ENCODE peak calls at places on chromosomes 13 and 19, in nine cellular contexts. C is spleen, V is upper lobe of right lung, X is endodermal cell, T is PC-3, E is choroid plexus epithelial cell, K is retinal pigment epithelial cell, O is BE2C, W is IMR-90. L is an unnamed sample.

GRCh38 chr13:74009100-74009668 is 125.0 kb downstream of the KLF12 start:
- DNase-seq in C (no peak), V (no peak), X (no peak), T (no peak), E (no peak), K (no peak), O (no peak), W (no peak), L (no peak)

GRCh38 chr13:20969182-20969581 is 66.6 kb upstream of the XPO4 start:
- DNase-seq in C (no peak), V (no peak), X (no peak), T (peak), E (peak), K (no peak), O (no peak), W (peak), L (peak)

GRCh38 chr13:73922728-73923393 is 211.3 kb downstream of the KLF12 start:
- DNase-seq in C (no peak), V (no peak), X (no peak), T (peak), E (no peak), K (no peak), O (peak), W (peak), L (no peak)

GRCh38 chr13:74361274-74361673 is 227.1 kb upstream of the KLF12 start:
- DNase-seq in C (no peak), V (no peak), X (no peak), T (no peak), E (no peak), K (no peak), O (no peak), W (no peak), L (no peak)

GRCh38 chr19:35468637-35469036 is 20.6 kb downstream of the FFAR2 start:
- DNase-seq in C (peak), V (peak), X (peak), T (peak), E (peak), K (no peak), O (peak), W (no peak), L (peak)

GRCh38 chr19:21604941-21605548 is 99.6 kb downstream of the ZNF429 start:
- DNase-seq in C (no peak), V (no peak), X (no peak), T (no peak), E (no peak), K (peak), O (no peak), W (no peak), L (peak)

GRCh38 chr19:14694867-14695266 is 5.0 kb downstream of the ZNF333 start:
- DNase-seq in C (no peak), V (no peak), X (no peak), T (no peak), E (no peak), K (no peak), O (no peak), W (no peak), L (no peak)

GRCh38 chr13:32261567-32261966 is 53.6 kb downstream of the ZAR1L start:
- DNase-seq in C (no peak), V (no peak), X (no peak), T (peak), E (peak), K (peak), O (peak), W (peak), L (peak)

GRCh38 chr19:35045667-35046300 is 4.3 kb downstream of the HPN start:
- DNase-seq in C (no peak), V (no peak), X (peak), T (peak), E (peak), K (no peak), O (no peak), W (peak), L (peak)

GRCh38 chr13:101473458-101473857 is 21.0 kb downstream of the ITGBL1 start:
- DNase-seq in C (no peak), V (no peak), X (no peak), T (peak), E (peak), K (peak), O (no peak), W (peak), L (peak)

GRCh38 chr13:60398949-60399589 is 2.0 kb downstream of the TDRD3 start:
- DNase-seq in C (no peak), V (no peak), X (no peak), T (no peak), E (peak), K (peak), O (no peak), W (peak), L (no peak)

GRCh38 chr13:35882722-35883497 is 248.3 kb downstream of the DCLK1 start:
- DNase-seq in C (no peak), V (no peak), X (peak), T (peak), E (peak), K (no peak), O (no peak), W (peak), L (no peak)

GRCh38 chr19:33953023-33953422 is 156.4 kb downstream of the KCTD15 start:
- DNase-seq in C (no peak), V (no peak), X (peak), T (no peak), E (peak), K (no peak), O (no peak), W (no peak), L (no peak)

GRCh38 chr19:4032436-4032835 is 24.9 kb downstream of the PIAS4 start:
- DNase-seq in C (no peak), V (peak), X (no peak), T (no peak), E (no peak), K (no peak), O (peak), W (no peak), L (no peak)

GRCh38 chr13:52879950-52880650 is 31.7 kb upstream of the PCDH8 start:
- DNase-seq in C (no peak), V (no peak), X (peak), T (no peak), E (no peak), K (no peak), O (no peak), W (no peak), L (no peak)

GRCh38 chr13:36345438-36346221 is 564 bp downstream of the SPART start:
- DNase-seq in C (peak), V (peak), X (peak), T (no peak), E (peak), K (peak), O (peak), W (peak), L (peak)

GRCh38 chr19:3404324-3405260 is 38.2 kb downstream of the NFIC start:
- DNase-seq in C (peak), V (peak), X (peak), T (no peak), E (peak), K (no peak), O (no peak), W (peak), L (peak)

GRCh38 chr13:66915596-66916185 is 314.4 kb downstream of the PCDH9 start:
- DNase-seq in C (no peak), V (no peak), X (no peak), T (peak), E (peak), K (no peak), O (no peak), W (peak), L (peak)

GRCh38 chr13:75693227-75693626 is 57.1 kb downstream of the LMO7 start:
- DNase-seq in C (no peak), V (no peak), X (no peak), T (no peak), E (no peak), K (no peak), O (no peak), W (no peak), L (no peak)

GRCh38 chr19:46919324-46919723 is 58.5 kb downstream of the ARHGAP35 start:
- DNase-seq in C (no peak), V (no peak), X (no peak), T (peak), E (peak), K (no peak), O (no peak), W (peak), L (peak)

GRCh38 chr13:81487151-81487550 is 1146.2 kb upstream of the SPRY2 start:
- DNase-seq in C (no peak), V (no peak), X (peak), T (peak), E (peak), K (peak), O (peak), W (no peak), L (peak)

GRCh38 chr13:43405457-43405856 is 381.3 kb downstream of the ENOX1 start:
- DNase-seq in C (no peak), V (no peak), X (no peak), T (peak), E (peak), K (no peak), O (no peak), W (peak), L (peak)

GRCh38 chr19:17306285-17306714 is 628 bp downstream of the MRPL34 start:
- DNase-seq in C (no peak), V (no peak), X (no peak), T (peak), E (no peak), K (no peak), O (no peak), W (no peak), L (no peak)

GRCh38 chr19:5319516-5319915 is 21.1 kb downstream of the PTPRS start:
- DNase-seq in C (no peak), V (no peak), X (no peak), T (no peak), E (no peak), K (no peak), O (no peak), W (no peak), L (no peak)

GRCh38 chr13:77874406-77874805 is 44.2 kb downstream of the EDNRB start:
- DNase-seq in C (no peak), V (no peak), X (no peak), T (peak), E (peak), K (peak), O (no peak), W (peak), L (no peak)

GRCh38 chr19:7614859-7615741 is 14.2 kb downstream of the XAB2 start:
- DNase-seq in C (no peak), V (peak), X (no peak), T (no peak), E (no peak), K (no peak), O (no peak), W (no peak), L (no peak)

GRCh38 chr19:38003427-38004099 is 96.6 kb downstream of the SIPA1L3 start:
- DNase-seq in C (peak), V (peak), X (peak), T (peak), E (peak), K (no peak), O (peak), W (peak), L (peak)

GRCh38 chr13:24396821-24397220 is 87.4 kb downstream of the C1QTNF9 start:
- DNase-seq in C (no peak), V (no peak), X (no peak), T (no peak), E (no peak), K (no peak), O (no peak), W (no peak), L (no peak)

GRCh38 chr19:16436780-16437179 is 35.0 kb downstream of the EPS15L1 start:
- DNase-seq in C (no peak), V (no peak), X (no peak), T (no peak), E (peak), K (no peak), O (no peak), W (no peak), L (no peak)

GRCh38 chr13:29439601-29440381 is 155.7 kb downstream of the SLC7A1 start:
- DNase-seq in C (no peak), V (no peak), X (no peak), T (no peak), E (peak), K (no peak), O (no peak), W (no peak), L (peak)

DNA sequence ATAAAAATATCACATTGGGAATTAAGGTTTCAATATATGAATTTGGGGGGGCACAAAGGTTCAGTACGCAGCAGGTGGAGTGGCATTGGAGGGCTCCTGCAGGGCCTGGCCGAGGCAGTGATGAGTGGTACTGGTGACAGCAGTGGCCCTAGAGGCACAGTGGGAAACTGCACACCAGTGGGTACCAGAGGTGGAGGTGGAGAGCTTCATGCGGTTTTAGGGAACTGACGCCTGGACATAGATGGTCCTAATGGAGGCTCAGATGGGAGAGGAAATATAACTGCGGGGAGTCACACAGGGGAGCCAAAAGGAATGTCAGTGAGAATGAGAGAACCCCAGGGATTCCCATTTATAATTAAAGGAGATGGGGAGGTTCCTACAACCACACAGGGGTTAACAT is 156.2 kb downstream of the COG6 start:
- DNase-seq in C (no peak), V (no peak), X (no peak), T (no peak), E (no peak), K (no peak), O (no peak), W (no peak), L (no peak)
- TF ChIP-seq CTCF in C (no peak), V (no peak), X (peak), T (peak), E (no peak), K (no peak), O (peak), W (no peak), L (no peak)

DNA sequence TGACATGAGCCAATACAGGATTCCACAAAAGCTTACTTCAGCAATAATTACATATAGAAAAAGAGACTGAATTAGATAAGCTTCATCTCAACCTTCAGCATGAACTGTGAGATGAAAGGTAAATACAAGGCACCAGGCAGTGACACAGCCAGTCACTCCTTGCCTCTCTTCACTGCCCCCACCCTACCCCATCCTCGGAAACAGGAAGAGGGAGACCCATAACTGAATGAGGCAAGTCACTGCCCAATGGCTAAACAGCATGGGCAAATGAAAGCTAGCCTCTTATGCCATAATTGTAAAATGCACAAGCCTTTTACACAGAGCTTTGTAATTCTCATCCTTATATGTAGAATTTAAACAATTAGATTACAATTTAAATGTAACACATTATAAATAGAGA is 1.7 kb downstream of the ZNF160 start:
- DNase-seq in C (no peak), V (no peak), X (no peak), T (peak), E (peak), K (no peak), O (no peak), W (peak), L (peak)
- H3K4me3 ChIP-seq in C (peak), V (peak), X (peak), T (peak), E (peak), K (peak), O (no peak), W (no peak), L (peak)

GRCh38 chr13:103772576-103772975 is 706.4 kb upstream of the SLC10A2 start:
- DNase-seq in C (no peak), V (no peak), X (peak), T (peak), E (no peak), K (no peak), O (no peak), W (no peak), L (no peak)
- TF ChIP-seq CTCF in C (no peak), V (no peak), X (peak), T (peak), E (peak), K (peak), O (peak), W (no peak), L (no peak)

DNA sequence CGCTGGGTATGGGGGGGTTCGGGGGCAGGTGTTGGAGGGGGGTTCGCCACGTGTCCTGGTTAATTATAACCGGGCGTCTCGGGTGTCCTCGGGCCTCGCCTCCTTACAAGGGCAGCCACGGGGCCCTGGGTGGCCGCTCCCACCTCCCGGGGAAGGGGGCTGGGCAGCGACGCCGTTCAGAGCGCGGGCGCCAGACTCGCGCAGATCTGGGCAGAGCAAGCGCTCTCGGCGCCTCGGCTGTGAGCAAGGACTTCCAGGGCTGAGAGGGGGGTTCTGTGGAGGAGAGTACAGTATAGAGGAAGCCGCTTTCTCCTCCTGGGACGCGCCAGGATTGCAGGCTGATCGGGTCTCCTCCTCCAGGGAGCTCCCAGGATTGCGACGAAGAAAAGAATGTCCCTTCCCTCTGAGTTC is 1.0 kb upstream of the CKM start:
- DNase-seq in C (no peak), V (no peak), X (peak), T (no peak), E (no peak), K (no peak), O (no peak), W (no peak), L (no peak)
- H3K4me3 ChIP-seq in C (no peak), V (no peak), X (no peak), T (no peak), E (peak), K (peak), O (peak), W (peak), L (peak)

L was measured in epithelial cell of esophagus.